ENCODE peak calls at places on chromosome 16, in four cellular contexts. P is left ventricle myocardium inferior, D is hepatocyte, T is brain microvascular endothelial cell. N is an unnamed sample.

GRCh38 chr16:84749072-84749471 is 49.3 kb downstream of the USP10 start:
- DNase-seq in D (no peak), P (no peak), T (no peak), N (no peak)

GRCh38 chr16:23174622-23175021 is 7.9 kb upstream of the SCNN1G start:
- DNase-seq in T (peak), D (peak), P (no peak), N (peak)

GRCh38 chr16:30658731-30659506 is 688 bp downstream of the FBRS start:
- DNase-seq in P (peak), T (peak), D (peak), N (peak)

GRCh38 chr16:11175106-11175795 is 80.8 kb downstream of the SOCS1 start:
- DNase-seq in P (no peak), D (no peak), T (no peak), N (no peak)

GRCh38 chr16:84486551-84487235 is 17.8 kb downstream of the MEAK7 start:
- DNase-seq in D (no peak), T (no peak), P (no peak), N (no peak)

GRCh38 chr16:27485126-27485525 is 64.6 kb downstream of the GTF3C1 start:
- DNase-seq in D (no peak), T (no peak), P (no peak), N (no peak)

GRCh38 chr16:46763147-46763546 is 15.0 kb upstream of the MYLK3 start:
- DNase-seq in P (peak), T (no peak), D (no peak), N (no peak)

GRCh38 chr16:82439678-82440293 is 187.0 kb upstream of the CDH13 start:
- DNase-seq in D (peak), T (peak), P (no peak), N (peak)

GRCh38 chr16:51682905-51683304 is 531.8 kb upstream of the SALL1 start:
- DNase-seq in D (no peak), T (no peak), P (no peak), N (no peak)

GRCh38 chr16:86029131-86029741 is 130.3 kb downstream of the IRF8 start:
- DNase-seq in P (peak), D (peak), T (peak), N (peak)

GRCh38 chr16:89841275-89841674 is 13.0 kb downstream of the SPIRE2 start:
- DNase-seq in D (no peak), T (no peak), P (no peak), N (no peak)

GRCh38 chr16:86997058-86997457 is 320.1 kb downstream of the C16orf95 start:
- DNase-seq in T (no peak), D (no peak), P (no peak), N (no peak)

DNA sequence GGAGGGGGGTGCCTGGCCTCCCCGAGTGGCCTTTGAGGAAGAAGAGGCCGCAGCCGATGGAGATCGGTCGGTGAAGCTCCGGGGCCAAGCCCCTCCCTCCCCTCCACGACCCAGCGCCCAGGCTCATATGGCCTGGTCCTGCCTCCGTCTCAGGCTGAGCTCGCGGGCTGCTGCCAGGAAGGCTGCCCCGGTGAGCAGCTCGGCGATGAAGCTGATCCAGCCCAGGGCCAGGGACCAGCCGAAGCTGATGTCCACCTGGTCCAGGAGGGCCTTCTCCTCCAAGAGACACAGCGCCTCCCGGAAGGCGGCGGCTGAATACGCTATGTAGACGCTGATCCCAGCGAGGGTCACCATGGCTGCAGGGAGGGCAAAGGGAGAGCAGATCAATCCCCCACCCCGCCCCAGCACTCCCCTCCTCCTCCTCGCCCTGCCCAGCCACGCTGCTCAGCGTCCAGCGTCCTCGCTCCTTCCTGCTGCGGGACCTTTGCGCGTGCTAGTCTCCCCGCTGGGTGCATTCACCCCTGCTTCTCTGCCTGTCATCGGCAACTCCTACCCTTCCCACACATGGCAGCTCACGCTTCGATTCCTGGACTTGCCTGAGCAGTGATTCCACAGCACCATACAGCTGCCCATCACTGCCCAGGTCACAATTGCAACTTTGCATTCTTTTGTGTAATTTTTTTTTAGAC is 20.5 kb downstream of the TMEM114 start:
- DNase-seq in D (no peak), P (no peak), T (no peak), N (no peak)
- H3K4me3 ChIP-seq in D (no peak), P (no peak), T (no peak), N (no peak)

GRCh38 chr16:67872131-67872630 is 671 bp upstream of the EDC4 start:
- DNase-seq in T (no peak), D (no peak), P (no peak), N (no peak)
- TF ChIP-seq CTCF in T (no peak), D (no peak), P (no peak), N (no peak)

DNA sequence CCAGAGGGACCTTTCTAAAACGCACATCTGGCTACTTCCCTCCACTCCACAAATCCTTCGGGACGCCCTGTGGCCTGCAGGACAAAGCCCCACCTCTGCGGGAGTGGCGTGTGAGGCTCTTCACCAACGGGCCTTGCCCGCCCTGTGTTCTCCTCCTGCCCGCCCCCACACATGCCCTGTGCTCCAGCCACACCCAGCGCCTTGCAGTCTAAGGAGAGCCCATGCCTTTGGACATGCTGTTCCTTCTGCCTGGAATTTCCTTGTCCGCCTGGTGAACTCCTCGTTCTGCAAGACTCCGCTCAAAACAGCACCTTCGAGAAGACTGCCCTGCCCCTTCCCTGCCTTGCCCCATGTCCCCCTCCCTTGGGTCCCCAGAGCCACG is 7.4 kb downstream of the ELOB start:
- DNase-seq in P (no peak), T (no peak), D (no peak), N (no peak)
- H3K4me3 ChIP-seq in P (no peak), T (no peak), D (no peak), N (no peak)

GRCh38 chr16:54281535-54282201 is 4.9 kb downstream of the IRX3 start:
- DNase-seq in P (no peak), T (no peak), D (peak), N (no peak)

GRCh38 chr16:54280751-54281150 is 5.8 kb downstream of the IRX3 start:
- DNase-seq in T (no peak), P (no peak), D (no peak), N (peak)

GRCh38 chr16:54283735-54284318 is 2.8 kb downstream of the IRX3 start:
- DNase-seq in T (no peak), P (no peak), D (no peak), N (no peak)

GRCh38 chr16:54282923-54283734 is 3.5 kb downstream of the IRX3 start:
- DNase-seq in P (no peak), D (no peak), T (no peak), N (no peak)

DNA sequence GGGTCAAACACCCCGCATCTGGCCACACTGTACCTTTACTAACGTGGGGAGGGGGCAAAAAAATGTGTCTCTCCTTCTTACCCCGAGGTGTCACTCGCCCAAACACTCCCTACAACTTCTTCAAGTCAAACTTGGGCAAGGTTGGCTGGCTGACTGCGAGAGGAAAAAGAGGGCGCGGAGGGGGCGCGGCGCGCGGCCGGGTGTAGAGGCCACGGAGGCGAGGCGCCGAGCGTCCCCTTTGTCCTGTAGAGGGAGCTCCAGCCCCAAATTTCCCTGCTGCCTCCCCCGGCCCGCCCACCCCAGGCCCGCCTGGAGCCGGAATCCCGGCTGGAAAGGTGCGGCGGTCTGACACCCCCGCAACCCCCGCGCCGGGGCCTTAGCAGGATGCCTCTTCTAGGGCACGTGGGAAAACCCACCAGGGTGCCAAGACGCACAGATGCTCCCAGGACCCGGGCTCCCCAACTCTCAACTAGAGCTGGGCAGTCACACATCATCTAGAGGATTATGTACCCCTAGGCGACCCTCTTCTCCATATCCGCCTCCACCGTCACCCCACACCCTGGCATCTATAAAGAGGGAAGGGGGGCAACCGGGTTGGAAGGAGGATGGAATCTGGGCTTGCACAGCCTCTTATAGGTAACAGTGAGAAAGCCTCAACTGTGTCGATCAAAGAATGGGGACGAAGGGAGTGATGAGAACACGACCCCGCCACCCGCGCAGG is 4.2 kb downstream of the IRX3 start:
- DNase-seq in P (peak), T (no peak), D (peak), N (peak)
- TF ChIP-seq CTCF in P (peak), T (peak), D (peak), N (peak)

GRCh38 chr16:55367301-55367745 is 43.3 kb downstream of the IRX6 start:
- DNase-seq in P (no peak), T (no peak), D (no peak), N (peak)
- H3K4me3 ChIP-seq in P (no peak), T (no peak), D (no peak), N (no peak)

GRCh38 chr16:15507959-15508336 is 73.6 kb downstream of the BMERB1 start:
- DNase-seq in D (no peak), T (no peak), P (no peak), N (no peak)
- TF ChIP-seq CTCF in D (no peak), T (no peak), P (no peak), N (no peak)